ENCODE peak calls at places on chromosomes 7 and 10, in four cellular contexts. W, D, E and Z are unnamed samples.

GRCh38 chr10:108598831-108599230 is 1324.5 kb downstream of the XPNPEP1 start:
- DNase-seq in E (peak), W (no peak), D (no peak), Z (no peak)

GRCh38 chr10:105797234-105797890 is 1156.3 kb downstream of the SORCS3 start:
- DNase-seq in D (no peak), E (peak), W (no peak), Z (no peak)

GRCh38 chr7:105602325-105603305 is 21.3 kb upstream of the EFCAB10 start:
- DNase-seq in D (no peak), E (peak), W (no peak), Z (no peak)

GRCh38 chr7:46679671-46680070 is 758.6 kb upstream of the IGFBP3 start:
- DNase-seq in E (no peak), W (no peak), D (no peak), Z (no peak)

GRCh38 chr10:28314211-28314610 is 11.3 kb upstream of the MPP7 start:
- DNase-seq in E (no peak), W (no peak), D (no peak), Z (no peak)

GRCh38 chr10:12689893-12690292 is 311.6 kb downstream of the CCDC3 start:
- DNase-seq in E (no peak), D (no peak), W (no peak), Z (no peak)

GRCh38 chr7:106717997-106718871 is 57.3 kb upstream of the CCDC71L start:
- DNase-seq in E (peak), W (no peak), D (no peak), Z (peak)

GRCh38 chr7:50125766-50126165 is 32.7 kb upstream of the ZPBP start:
- DNase-seq in D (no peak), W (no peak), E (no peak), Z (no peak)

GRCh38 chr7:21753071-21753470 is 192.6 kb downstream of the CDCA7L start:
- DNase-seq in D (no peak), E (no peak), W (no peak), Z (no peak)

GRCh38 chr7:123259759-123260158 is 60.0 kb upstream of the SLC13A1 start:
- DNase-seq in E (no peak), W (no peak), D (no peak), Z (no peak)

GRCh38 chr7:44881066-44881600 is 4.2 kb downstream of the PURB start:
- DNase-seq in E (no peak), D (no peak), W (no peak), Z (no peak)
- H3K4me3 ChIP-seq in E (peak), D (no peak), W (no peak), Z (peak)

GRCh38 chr7:131107343-131108211 is 220.1 kb upstream of the MKLN1 start:
- DNase-seq in E (peak), D (peak), W (peak), Z (no peak)
- TF ChIP-seq CTCF in E (no peak), D (no peak), W (no peak), Z (no peak)

GRCh38 chr10:83078160-83078559 is 1061.1 kb upstream of the GHITM start:
- DNase-seq in W (no peak), D (no peak), E (no peak), Z (no peak)
- H3K4me3 ChIP-seq in W (no peak), D (no peak), E (no peak), Z (no peak)

DNA sequence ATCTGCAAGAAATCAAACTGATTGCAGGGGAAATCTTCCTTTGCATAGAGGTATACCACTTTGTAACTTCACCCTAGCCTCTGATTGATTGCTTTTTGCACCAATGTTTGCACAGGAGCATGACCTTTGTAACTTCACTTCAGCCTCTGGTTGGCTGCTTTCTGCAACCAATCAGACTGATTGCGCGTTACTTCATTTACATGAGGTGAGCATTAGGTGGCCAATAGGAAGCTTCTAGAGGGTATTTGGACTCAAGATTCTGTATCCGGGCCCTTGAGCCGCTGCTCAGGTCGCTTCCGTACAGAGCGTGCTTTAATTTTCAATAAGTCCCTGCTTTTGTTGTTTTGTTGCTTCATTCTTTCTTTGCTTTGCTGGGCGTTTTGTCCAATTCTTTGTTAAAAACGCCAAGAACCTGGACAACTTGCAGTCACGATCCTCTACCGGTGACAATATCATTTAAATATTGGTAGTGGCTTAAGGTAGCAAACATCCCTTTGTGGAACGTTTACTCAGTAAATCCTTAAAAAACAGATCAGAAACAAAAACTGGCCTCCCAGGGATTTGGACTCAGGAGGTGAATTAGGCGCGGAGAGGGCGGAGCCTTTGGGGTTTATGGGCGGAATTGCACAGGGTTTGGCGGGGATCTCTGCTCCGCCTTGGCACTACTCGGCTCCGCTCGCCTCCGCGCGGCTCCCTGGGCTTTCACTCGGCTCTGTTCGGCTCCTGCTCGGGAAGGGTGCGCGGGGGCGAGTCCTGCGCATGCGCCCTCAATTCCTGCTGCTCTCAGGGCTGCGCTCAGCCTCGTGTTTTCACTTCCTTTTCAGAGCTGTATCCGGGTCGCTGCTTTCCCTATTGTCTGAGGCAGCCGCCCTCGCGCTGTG is at the start of gene PHF14:
- DNase-seq in E (peak), W (peak), D (peak), Z (peak)
- TF ChIP-seq CTCF in E (no peak), W (no peak), D (no peak), Z (no peak)

GRCh38 chr10:86345296-86346168 is 21.1 kb downstream of the GRID1 start:
- DNase-seq in D (no peak), W (no peak), E (no peak), Z (no peak)
- H3K4me3 ChIP-seq in D (no peak), W (no peak), E (no peak), Z (no peak)

GRCh38 chr7:69903410-69903809 is 305.1 kb downstream of the AUTS2 start:
- DNase-seq in D (no peak), W (no peak), E (peak), Z (no peak)

GRCh38 chr7:69907720-69908119 is 309.4 kb downstream of the AUTS2 start:
- DNase-seq in D (no peak), E (no peak), W (no peak), Z (no peak)

GRCh38 chr7:69910150-69910549 is 311.9 kb downstream of the AUTS2 start:
- DNase-seq in E (no peak), D (no peak), W (no peak), Z (no peak)

GRCh38 chr7:69911337-69911736 is 313.1 kb downstream of the AUTS2 start:
- DNase-seq in D (no peak), W (no peak), E (no peak), Z (no peak)

GRCh38 chr7:69906309-69906995 is 308.2 kb downstream of the AUTS2 start:
- DNase-seq in W (no peak), D (peak), E (peak), Z (no peak)
- TF ChIP-seq CTCF in W (no peak), D (no peak), E (no peak), Z (no peak)

DNA sequence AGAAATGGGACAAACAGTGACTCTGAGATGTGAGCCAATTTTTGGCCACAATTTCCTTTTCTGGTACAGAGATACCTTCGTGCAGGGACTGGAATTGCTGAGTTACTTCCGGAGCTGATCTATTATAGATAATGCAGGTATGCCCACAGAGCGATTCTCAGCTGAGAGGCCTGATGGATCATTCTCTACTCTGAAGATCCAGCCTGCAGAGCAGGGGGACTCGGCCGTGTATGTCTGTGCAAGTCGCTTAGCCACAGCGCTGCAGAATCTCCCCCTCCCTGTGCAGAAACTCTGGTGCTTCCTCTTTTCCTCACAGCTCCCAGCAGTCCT is 183.2 kb upstream of the PRSS58 start:
- DNase-seq in E (no peak), D (no peak), W (no peak), Z (no peak)
- H3K4me3 ChIP-seq in E (no peak), D (no peak), W (no peak), Z (no peak)

GRCh38 chr7:98874942-98875341 is 3.4 kb upstream of the TRRAP start:
- DNase-seq in W (no peak), D (no peak), E (no peak), Z (no peak)

GRCh38 chr7:98870807-98871491 is 1.1 kb upstream of the TMEM130 start:
- DNase-seq in D (peak), W (peak), E (no peak), Z (no peak)

GRCh38 chr7:98870071-98870651 is 347 bp upstream of the TMEM130 start:
- DNase-seq in E (peak), D (peak), W (peak), Z (no peak)

GRCh38 chr7:98869374-98870070 is at the start of gene TMEM130:
- DNase-seq in W (no peak), E (no peak), D (no peak), Z (no peak)

DNA sequence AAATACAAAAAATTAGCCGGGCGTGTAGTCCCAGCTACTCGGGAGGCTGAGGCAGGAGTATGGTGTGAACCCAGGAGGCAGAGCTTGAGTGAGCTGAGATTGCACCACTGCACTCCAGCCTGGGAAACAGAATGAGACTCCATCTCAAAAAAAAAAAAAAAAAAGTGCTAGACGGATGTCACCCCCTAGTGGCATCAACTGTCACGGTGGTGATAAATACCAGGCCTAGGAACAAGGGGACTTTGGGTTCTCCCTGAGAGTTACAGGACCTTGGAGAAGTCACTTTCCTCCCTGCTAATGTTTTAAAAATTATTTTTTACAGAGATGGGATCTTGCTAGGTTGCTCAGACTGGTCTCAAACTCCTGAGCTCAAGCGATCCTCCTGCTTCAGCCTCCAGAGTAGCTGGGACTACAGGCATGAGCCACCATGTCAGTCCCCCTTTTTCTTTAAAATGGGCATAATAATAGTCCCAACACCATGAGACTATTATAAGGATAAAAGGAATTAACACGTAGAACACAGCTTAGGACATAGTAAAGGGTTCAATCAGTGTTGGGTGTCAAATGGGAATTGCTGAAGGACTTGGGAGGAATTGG is 2.6 kb upstream of the TMEM130 start:
- DNase-seq in D (peak), W (peak), E (peak), Z (no peak)
- TF ChIP-seq CTCF in D (no peak), W (peak), E (peak), Z (peak)

GRCh38 chr10:127150136-127150535 is 46.3 kb downstream of the INSYN2A start:
- DNase-seq in E (peak), D (no peak), W (peak), Z (no peak)
- H3K4me3 ChIP-seq in E (no peak), D (no peak), W (no peak), Z (no peak)

DNA sequence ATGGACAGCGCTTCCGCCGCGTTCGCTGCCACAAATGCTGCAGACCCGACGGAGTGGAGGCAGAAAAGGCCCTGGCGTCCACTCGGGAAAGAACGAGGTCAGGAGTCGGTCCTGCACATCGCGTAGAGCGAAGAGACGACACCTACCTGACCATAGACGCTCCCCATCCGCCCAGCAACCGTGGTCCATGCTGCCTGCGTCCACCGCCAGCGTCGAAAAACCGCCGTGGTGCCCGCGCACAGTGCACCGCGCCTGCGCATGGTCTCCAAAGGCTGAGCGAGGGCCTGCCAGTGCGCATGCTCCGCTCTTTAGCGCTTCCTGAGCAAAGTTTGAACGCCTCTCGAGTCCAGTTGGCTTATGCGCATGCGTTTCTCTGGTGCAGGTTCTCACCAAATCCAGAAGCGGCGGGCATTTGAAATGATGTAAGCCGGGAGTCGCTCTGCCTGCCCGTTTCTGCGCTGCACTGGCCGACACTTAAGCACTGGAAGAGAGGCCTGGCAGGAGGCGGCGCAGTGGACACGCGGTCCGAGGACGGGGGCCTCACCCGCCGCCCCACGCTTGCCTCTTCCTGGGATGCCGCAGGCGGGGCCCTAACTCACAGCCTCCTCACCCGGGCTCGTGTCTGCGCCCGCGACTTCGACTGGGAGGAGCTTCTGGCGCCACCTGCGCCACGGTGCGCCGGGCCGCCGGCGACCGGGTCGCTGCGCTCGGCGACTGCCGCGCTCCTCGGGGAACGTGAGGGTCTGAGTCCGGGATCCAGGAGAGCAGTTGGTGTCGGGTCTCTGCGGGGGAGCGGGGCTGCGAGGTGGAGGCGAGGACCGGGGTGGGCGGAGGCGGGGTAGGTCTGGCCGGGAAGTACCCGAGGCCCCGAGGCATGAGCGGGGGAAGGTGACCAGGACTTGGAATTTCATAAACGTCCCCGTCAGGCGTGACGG is at the start of gene FAM24B:
- DNase-seq in E (peak), D (peak), W (peak), Z (peak)
- TF ChIP-seq CTCF in E (no peak), D (no peak), W (no peak), Z (no peak)